ENCODE peak calls at places on chromosome 20, in five cellular contexts. U is stimulated activated CD4-positive, alpha-beta T cell treated with anti-CD3 and anti-CD28 coated beads, Interleukin-12 subunit alpha, Interleukin-12 subunit beta, amount 100 ng/mL, for 48 hours; D is nephron progenitor cell; M is anterior cingulate cortex; O is activated CD8-positive, alpha-beta memory T cell treated with anti-CD3 and anti-CD28 coated beads, Interleukin-2, amount 50 U/mL, for 4 hours. W is an unnamed sample.

GRCh38 chr20:56967916-56968315 is 298.5 kb downstream of the BMP7 start:
- DNase-seq in D (no peak), U (no peak), O (no peak), M (no peak), W (no peak)

GRCh38 chr20:63084563-63084927 is 77.8 kb upstream of the BHLHE23 start:
- DNase-seq in D (no peak), M (no peak), U (no peak), O (peak), W (no peak)

GRCh38 chr20:56995635-56996075 is 270.8 kb downstream of the BMP7 start:
- DNase-seq in D (peak), O (no peak), U (no peak), M (no peak), W (peak)

GRCh38 chr20:57660510-57661199 is 40.4 kb upstream of the ZBP1 start:
- DNase-seq in U (no peak), M (no peak), O (peak), D (no peak), W (no peak)

GRCh38 chr20:24149881-24150307 is 161.3 kb upstream of the GGTLC1 start:
- DNase-seq in M (no peak), U (no peak), D (peak), O (no peak), W (peak)

GRCh38 chr20:19995220-19995863 is 21.8 kb upstream of the NAA20 start:
- DNase-seq in M (no peak), O (no peak), D (no peak), U (no peak), W (no peak)

GRCh38 chr20:17169575-17170136 is 57.2 kb upstream of the PCSK2 start:
- DNase-seq in D (no peak), O (no peak), U (no peak), M (no peak), W (peak)

GRCh38 chr20:49854190-49854875 is 41.7 kb downstream of the SLC9A8 start:
- DNase-seq in D (no peak), M (no peak), O (no peak), U (no peak), W (peak)

GRCh38 chr20:50032955-50033666 is 50.3 kb downstream of the SNAI1 start:
- DNase-seq in U (no peak), M (no peak), D (no peak), O (no peak), W (no peak)

GRCh38 chr20:44646023-44646640 is 5.4 kb downstream of the ADA start:
- DNase-seq in M (no peak), U (peak), D (no peak), O (no peak), W (peak)

GRCh38 chr20:23857954-23858565 is 21.5 kb downstream of the CST5 start:
- DNase-seq in U (no peak), M (no peak), D (peak), O (no peak), W (peak)

GRCh38 chr20:19964289-19965263 is 52.6 kb upstream of the NAA20 start:
- DNase-seq in O (no peak), M (no peak), U (no peak), D (peak), W (no peak)

GRCh38 chr20:63814833-63815612 is 16.0 kb downstream of the ZBTB46 start:
- DNase-seq in D (no peak), O (no peak), M (no peak), U (no peak), W (no peak)

GRCh38 chr20:35820715-35821114 is 48.9 kb downstream of the PHF20 start:
- DNase-seq in D (no peak), M (no peak), U (no peak), O (no peak), W (no peak)

GRCh38 chr20:64050261-64051032 is 1.0 kb upstream of the SOX18 start:
- DNase-seq in U (no peak), O (no peak), M (no peak), D (no peak), W (peak)

GRCh38 chr20:25282034-25282781 is 34.3 kb downstream of the PYGB start:
- DNase-seq in D (no peak), M (no peak), O (peak), U (no peak), W (no peak)

GRCh38 chr20:60295214-60295613 is 337.0 kb downstream of the CDH26 start:
- DNase-seq in U (no peak), M (no peak), O (no peak), D (no peak), W (no peak)

GRCh38 chr20:50759678-50760077 is 28.3 kb downstream of the PARD6B start:
- DNase-seq in M (no peak), O (no peak), U (no peak), D (no peak), W (no peak)

GRCh38 chr20:62060631-62061541 is 4.8 kb downstream of the TAF4 start:
- DNase-seq in U (no peak), D (no peak), M (no peak), O (no peak), W (no peak)

GRCh38 chr20:51563597-51564332 is 21.2 kb upstream of the NFATC2 start:
- DNase-seq in O (peak), U (no peak), D (peak), M (no peak), W (peak)

GRCh38 chr20:10603971-10604864 is 69.6 kb downstream of the JAG1 start:
- DNase-seq in U (no peak), D (no peak), O (no peak), M (no peak), W (no peak)

GRCh38 chr20:50019466-50020256 is 36.9 kb downstream of the SNAI1 start:
- DNase-seq in O (no peak), D (no peak), U (no peak), M (peak), W (peak)

GRCh38 chr20:41142914-41143313 is 5.6 kb downstream of the PLCG1 start:
- DNase-seq in M (no peak), O (peak), U (no peak), D (no peak), W (no peak)

GRCh38 chr20:20375862-20376261 is 8.0 kb downstream of the INSM1 start:
- DNase-seq in O (no peak), U (no peak), M (no peak), D (no peak), W (no peak)

GRCh38 chr20:61050491-61050890 is 201.6 kb upstream of the CDH4 start:
- DNase-seq in O (no peak), U (no peak), M (no peak), D (no peak), W (no peak)

W was measured in endodermal cell.